ENCODE peak calls at places on chromosomes 7 and 10, in six cellular contexts. X is WTC11, Z is right atrium auricular region, B is WERI-Rb-1, F is GM13977, H is testis. O is an unnamed sample.

GRCh38 chr10:77357185-77357584 is 280.4 kb downstream of the KCNMA1 start:
- DNase-seq in X (no peak), Z (no peak), B (no peak), F (no peak), H (no peak), O (no peak)

GRCh38 chr7:94067047-94067446 is 62.9 kb upstream of the BET1 start:
- DNase-seq in X (no peak), Z (no peak), B (no peak), F (no peak), H (no peak), O (no peak)

GRCh38 chr10:130742936-130743675 is 568.4 kb downstream of the TCERG1L start:
- DNase-seq in X (peak), Z (no peak), B (no peak), F (no peak), H (no peak), O (no peak)

GRCh38 chr7:81460646-81461045 is 309.2 kb downstream of the HGF start:
- DNase-seq in X (no peak), Z (no peak), B (no peak), F (no peak), H (no peak), O (no peak)

GRCh38 chr7:75646551-75647102 is 92.1 kb downstream of the HIP1 start:
- DNase-seq in X (no peak), Z (no peak), B (no peak), F (no peak), H (no peak), O (peak)

GRCh38 chr10:101894266-101894665 is 50.7 kb upstream of the KCNIP2 start:
- DNase-seq in X (no peak), Z (no peak), B (no peak), F (no peak), H (no peak), O (no peak)

GRCh38 chr7:72336382-72336886 is 75.7 kb downstream of the CALN1 start:
- DNase-seq in X (peak), Z (peak), B (no peak), F (no peak), H (no peak), O (peak)

GRCh38 chr7:139559364-139560105 is 36.0 kb downstream of the CLEC2L start:
- DNase-seq in X (no peak), Z (no peak), B (no peak), F (no peak), H (no peak), O (no peak)

GRCh38 chr10:34427911-34428216 is 387.2 kb downstream of the PARD3 start:
- DNase-seq in X (no peak), Z (no peak), B (no peak), F (no peak), H (no peak), O (no peak)

GRCh38 chr10:132188331-132188730 is 1.6 kb downstream of the DPYSL4 start:
- DNase-seq in X (no peak), Z (no peak), B (no peak), F (no peak), H (no peak), O (no peak)

GRCh38 chr7:15707570-15707969 is 21.1 kb upstream of the MEOX2 start:
- DNase-seq in X (no peak), Z (no peak), B (no peak), F (no peak), H (no peak), O (no peak)

GRCh38 chr10:31062856-31063255 is 31.2 kb upstream of the ZNF438 start:
- DNase-seq in X (no peak), Z (no peak), B (no peak), F (no peak), H (no peak), O (no peak)

GRCh38 chr10:48648172-48648942 is 36.3 kb upstream of the WDFY4 start:
- DNase-seq in X (no peak), Z (peak), B (no peak), F (no peak), H (no peak), O (no peak)

GRCh38 chr10:80540136-80540535 is 2.4 kb downstream of the SH2D4B start:
- DNase-seq in X (no peak), Z (peak), B (no peak), F (no peak), H (no peak), O (no peak)

GRCh38 chr7:128888756-128889095 is 21.8 kb downstream of the KCP start:
- DNase-seq in X (no peak), Z (no peak), B (no peak), F (no peak), H (no peak), O (no peak)

GRCh38 chr7:71254751-71255150 is 122.8 kb downstream of the GALNT17 start:
- DNase-seq in X (no peak), Z (no peak), B (no peak), F (no peak), H (no peak), O (no peak)

GRCh38 chr10:48417374-48417773 is 110.9 kb downstream of the MAPK8 start:
- DNase-seq in X (no peak), Z (no peak), B (no peak), F (no peak), H (no peak), O (no peak)

GRCh38 chr7:44288381-44288685 is 37.1 kb downstream of the CAMK2B start:
- DNase-seq in X (no peak), Z (peak), B (no peak), F (no peak), H (no peak), O (peak)

GRCh38 chr10:35442592-35442991 is 106.3 kb downstream of the CCNY start:
- DNase-seq in X (no peak), Z (no peak), B (no peak), F (no peak), H (no peak), O (no peak)

GRCh38 chr10:72072046-72072445 is 16.3 kb downstream of the SPOCK2 start:
- DNase-seq in X (no peak), Z (no peak), B (no peak), F (no peak), H (no peak), O (no peak)

GRCh38 chr7:71735961-71736556 is 604.1 kb downstream of the GALNT17 start:
- DNase-seq in X (peak), Z (peak), B (peak), F (peak), H (peak), O (peak)

GRCh38 chr7:44936322-44936721 is 42.5 kb downstream of the MYO1G start:
- DNase-seq in X (no peak), Z (no peak), B (no peak), F (peak), H (no peak), O (no peak)

GRCh38 chr10:124568339-124568738 is 106.7 kb downstream of the LHPP start:
- DNase-seq in X (no peak), Z (no peak), B (no peak), F (no peak), H (no peak), O (peak)

GRCh38 chr10:87593702-87594101 is 66.0 kb upstream of the PAPSS2 start:
- DNase-seq in X (no peak), Z (no peak), B (no peak), F (no peak), H (no peak), O (no peak)

GRCh38 chr7:44189286-44189992 is at the start of gene GCK:
- DNase-seq in X (no peak), Z (no peak), B (peak), F (no peak), H (peak), O (peak)

GRCh38 chr7:42174391-42174848 is 62.6 kb downstream of the GLI3 start:
- DNase-seq in X (no peak), Z (no peak), B (no peak), F (no peak), H (no peak), O (no peak)

GRCh38 chr7:85833071-85833470 is 646.2 kb upstream of the SEMA3D start:
- DNase-seq in X (no peak), Z (no peak), B (no peak), F (no peak), H (no peak), O (no peak)

GRCh38 chr7:151727579-151728285 is 149.2 kb downstream of the PRKAG2 start:
- DNase-seq in X (no peak), Z (peak), B (no peak), F (peak), H (peak), O (peak)

GRCh38 chr7:47401571-47402570 is 180.0 kb downstream of the TNS3 start:
- DNase-seq in X (no peak), Z (no peak), B (no peak), F (no peak), H (no peak), O (no peak)

GRCh38 chr7:2952316-2952715 is 91.4 kb downstream of the CARD11 start:
- DNase-seq in X (peak), Z (no peak), B (no peak), F (no peak), H (no peak), O (no peak)

GRCh38 chr10:77799352-77799751 is 127.2 kb downstream of the DLG5 start:
- DNase-seq in X (no peak), Z (no peak), B (no peak), F (no peak), H (no peak), O (no peak)

GRCh38 chr7:30594055-30594539 is 581 bp upstream of the GARS1 start:
- DNase-seq in X (peak), Z (no peak), B (peak), F (peak), H (peak), O (peak)

GRCh38 chr7:117596134-117596533 is 116.3 kb downstream of the CFTR start:
- DNase-seq in X (no peak), Z (no peak), B (no peak), F (no peak), H (no peak), O (no peak)

GRCh38 chr7:129607471-129608120 is 3.9 kb upstream of the NRF1 start:
- DNase-seq in X (peak), Z (no peak), B (peak), F (peak), H (peak), O (peak)

GRCh38 chr7:7911339-7911738 is 57.3 kb upstream of the GLCCI1 start:
- DNase-seq in X (no peak), Z (no peak), B (no peak), F (no peak), H (no peak), O (no peak)

GRCh38 chr7:117008849-117009531 is 55.7 kb downstream of the ST7 start:
- DNase-seq in X (no peak), Z (no peak), B (no peak), F (no peak), H (no peak), O (no peak)

GRCh38 chr10:102141583-102142107 is 8.8 kb downstream of the PPRC1 start:
- DNase-seq in X (no peak), Z (no peak), B (no peak), F (no peak), H (no peak), O (no peak)

GRCh38 chr10:126351021-126351420 is 37.3 kb downstream of the ADAM12 start:
- DNase-seq in X (no peak), Z (no peak), B (no peak), F (no peak), H (no peak), O (no peak)

GRCh38 chr10:126349096-126349495 is 39.2 kb downstream of the ADAM12 start:
- DNase-seq in X (no peak), Z (no peak), B (no peak), F (no peak), H (no peak), O (no peak)

GRCh38 chr10:126352446-126352845 is 35.8 kb downstream of the ADAM12 start:
- DNase-seq in X (no peak), Z (no peak), B (no peak), F (no peak), H (no peak), O (no peak)

GRCh38 chr10:126350216-126350992 is 37.9 kb downstream of the ADAM12 start:
- DNase-seq in X (no peak), Z (no peak), B (no peak), F (no peak), H (no peak), O (no peak)

DNA sequence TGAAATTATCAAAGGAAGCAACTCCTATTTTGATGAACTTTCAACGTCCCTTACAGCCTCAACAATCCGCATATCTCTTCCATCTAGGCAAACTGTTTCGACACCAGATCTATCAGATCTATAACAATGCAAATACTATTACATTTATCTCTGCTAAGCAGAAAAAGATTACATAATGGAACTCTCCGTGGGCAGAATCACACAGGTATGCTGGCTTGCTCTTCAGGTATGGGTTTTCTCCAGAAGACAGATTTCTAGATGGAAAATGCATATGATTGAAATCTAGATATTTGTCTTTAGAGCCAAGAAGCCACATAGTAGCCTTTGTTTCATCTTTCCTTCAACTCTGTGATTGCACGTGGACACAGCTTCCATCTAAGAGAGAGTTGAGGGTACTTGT is 38.6 kb downstream of the ADAM12 start:
- DNase-seq in X (no peak), Z (no peak), B (no peak), F (no peak), H (no peak), O (no peak)
- TF ChIP-seq CTCF in X (no peak), Z (no peak), B (no peak), F (no peak), H (no peak), O (no peak)

DNA sequence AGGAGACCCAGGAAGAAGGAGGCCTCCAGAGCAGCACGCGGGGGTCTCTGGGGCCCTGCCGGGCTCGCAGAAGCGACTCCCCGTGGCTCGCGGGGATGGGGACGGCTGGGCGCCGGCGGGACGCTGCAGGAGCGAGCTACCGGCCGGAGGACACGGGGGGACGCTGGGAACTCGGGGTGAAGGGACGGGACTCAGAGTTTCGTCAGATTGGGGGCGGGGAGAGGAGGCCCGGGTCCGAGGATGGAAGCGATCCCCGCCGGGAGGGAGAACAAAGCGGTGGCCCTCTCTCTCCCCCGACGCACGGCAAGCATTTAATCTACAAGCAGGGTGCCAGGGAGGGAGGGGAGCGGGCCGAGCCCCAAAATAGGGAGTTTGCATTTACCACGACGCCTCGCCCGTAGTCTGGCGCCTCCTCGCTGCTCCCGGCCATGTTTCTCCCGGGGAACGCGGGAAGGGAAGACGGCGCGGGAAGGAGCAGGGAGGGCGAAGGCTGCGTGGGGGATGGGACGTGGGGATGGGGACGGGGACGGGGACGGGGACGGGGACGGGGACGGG is at the start of gene PRTFDC1:
- DNase-seq in X (peak), Z (no peak), B (peak), F (peak), H (peak), O (peak)
- TF ChIP-seq CTCF in X (no peak), Z (no peak), B (no peak), F (peak), H (no peak), O (no peak)

GRCh38 chr7:80047032-80047431 is 87.6 kb upstream of the GNAI1 start:
- DNase-seq in X (no peak), Z (no peak), B (no peak), F (no peak), H (no peak), O (no peak)

GRCh38 chr7:80053098-80053497 is 81.5 kb upstream of the GNAI1 start:
- DNase-seq in X (no peak), Z (no peak), B (no peak), F (no peak), H (no peak), O (no peak)

GRCh38 chr7:80044796-80045195 is 89.8 kb upstream of the GNAI1 start:
- DNase-seq in X (no peak), Z (no peak), B (no peak), F (no peak), H (no peak), O (no peak)

GRCh38 chr7:80047856-80048459 is 86.7 kb upstream of the GNAI1 start:
- DNase-seq in X (no peak), Z (no peak), B (no peak), F (no peak), H (no peak), O (no peak)
- TF ChIP-seq CTCF in X (no peak), Z (peak), B (no peak), F (no peak), H (no peak), O (no peak)

DNA sequence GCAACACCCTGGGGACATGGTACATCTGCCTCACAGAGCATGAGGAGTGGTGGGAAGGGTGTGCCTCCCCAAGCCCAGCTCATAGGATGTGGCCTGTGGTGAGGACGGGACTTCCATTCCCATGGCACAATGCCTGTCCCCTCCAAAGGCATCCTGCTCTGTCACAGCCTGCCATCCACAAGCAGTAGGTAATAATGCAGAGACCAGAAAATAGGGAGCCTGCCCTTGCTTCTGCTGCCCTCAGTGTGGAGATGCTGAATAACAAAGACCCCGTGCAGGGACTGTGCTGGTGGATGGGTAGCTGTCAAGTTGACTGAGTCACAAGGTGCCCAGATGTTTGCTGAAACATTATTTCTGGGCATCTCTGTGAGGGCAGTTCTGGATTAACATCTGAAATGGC is 199.9 kb upstream of the GRB10 start:
- DNase-seq in X (peak), Z (no peak), B (no peak), F (no peak), H (no peak), O (no peak)
- TF ChIP-seq CTCF in X (peak), Z (no peak), B (peak), F (no peak), H (no peak), O (no peak)

GRCh38 chr10:63801139-63801538 is 279.9 kb downstream of the REEP3 start:
- DNase-seq in X (no peak), Z (no peak), B (no peak), F (no peak), H (no peak), O (no peak)

GRCh38 chr10:63799511-63799910 is 278.3 kb downstream of the REEP3 start:
- DNase-seq in X (no peak), Z (no peak), B (no peak), F (no peak), H (no peak), O (no peak)

GRCh38 chr10:63795461-63795860 is 274.3 kb downstream of the REEP3 start:
- DNase-seq in X (no peak), Z (no peak), B (no peak), F (no peak), H (no peak), O (no peak)

GRCh38 chr10:63798599-63799498 is 277.6 kb downstream of the REEP3 start:
- DNase-seq in X (no peak), Z (peak), B (no peak), F (no peak), H (peak), O (no peak)
- TF ChIP-seq CTCF in X (no peak), Z (no peak), B (no peak), F (no peak), H (no peak), O (no peak)

DNA sequence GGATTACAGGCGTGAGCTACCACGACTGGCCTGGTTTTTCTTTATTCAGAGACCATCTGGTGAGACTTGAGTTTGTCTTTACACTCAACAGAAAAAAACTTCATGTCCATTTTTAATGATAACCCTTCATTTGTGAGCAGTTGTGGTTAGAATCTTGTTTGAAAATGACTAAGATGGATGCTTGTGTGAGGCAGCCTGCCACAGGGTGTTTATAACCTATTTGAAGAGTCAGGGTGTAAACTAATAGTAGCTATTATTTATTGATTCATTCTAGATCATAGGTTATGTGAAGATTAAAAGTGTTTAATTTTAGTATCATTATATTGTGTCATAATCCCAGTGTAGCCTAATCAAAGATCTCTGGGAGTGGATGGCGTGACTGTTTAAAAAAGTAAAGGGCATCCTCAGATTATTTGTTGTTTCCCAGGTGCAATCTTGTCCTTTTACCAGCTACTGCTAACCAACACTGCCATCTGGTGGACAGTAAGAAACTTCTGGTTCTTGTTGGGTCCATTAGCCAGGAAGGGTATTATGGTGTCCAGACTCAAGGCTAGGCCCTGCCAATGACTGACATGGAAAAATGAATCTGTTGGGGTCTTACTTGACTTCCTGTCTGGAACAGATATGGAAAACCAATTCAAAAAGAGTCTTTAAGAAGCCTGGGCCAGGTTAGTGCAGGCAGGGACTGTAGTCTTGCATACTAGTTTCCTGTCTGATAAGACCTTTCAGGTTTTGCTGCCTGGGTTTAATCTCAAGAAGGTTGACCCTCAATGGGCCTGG is 24.9 kb downstream of the NRBF2 start:
- DNase-seq in X (peak), Z (no peak), B (peak), F (peak), H (no peak), O (no peak)
- TF ChIP-seq CTCF in X (peak), Z (peak), B (peak), F (peak), H (peak), O (peak)

GRCh38 chr10:111933937-111934336 is 249.6 kb downstream of the GPAM start:
- DNase-seq in X (no peak), Z (no peak), B (no peak), F (no peak), H (no peak), O (no peak)
- TF ChIP-seq CTCF in X (no peak), Z (no peak), B (peak), F (no peak), H (no peak), O (peak)